ENCODE peak calls at places on chromosomes 16 and 17, in eight cellular contexts. A is AG04450, G is heart left ventricle, K is epithelial cell of proximal tubule, S is colonic mucosa, V is body of pancreas, Y is vagina, W is IMR-90. O is an unnamed sample.
A peak's percentile ranks its signal among the peaks of the same experiment; 100 is the strongest.

GRCh38 chr17:17088511-17089205 is 46.4 kb downstream of the MPRIP start:
- DNase-seq in S (no peak), G (no peak), K (no peak), V (no peak), W (no peak), A (no peak), Y (no peak), O (no peak)

GRCh38 chr16:75494696-75495601 is at the start of gene CHST6:
- DNase-seq in Y (no peak), G (peak; percentile 64), K (no peak), W (no peak), A (no peak), S (peak; percentile 43), V (peak; percentile 38), O (no peak)

GRCh38 chr16:87608400-87608985 is 6.2 kb downstream of the JPH3 start:
- DNase-seq in K (no peak), W (peak; percentile 52), A (peak; percentile 13), G (peak; percentile 67), Y (no peak), V (peak; percentile 62), S (peak; percentile 40), O (no peak)

GRCh38 chr17:3974980-3975379 is 10.7 kb upstream of the ATP2A3 start:
- DNase-seq in A (no peak), S (no peak), K (no peak), W (no peak), G (no peak), V (no peak), Y (no peak), O (no peak)

GRCh38 chr17:61005358-61005757 is 327.7 kb downstream of the BCAS3 start:
- DNase-seq in G (peak; percentile 42), A (no peak), K (no peak), V (no peak), W (no peak), S (no peak), Y (no peak), O (no peak)

GRCh38 chr16:81483970-81484595 is 39.5 kb downstream of the CMIP start:
- DNase-seq in V (no peak), G (peak; percentile 13), K (no peak), S (no peak), W (no peak), Y (no peak), A (no peak), O (no peak)

GRCh38 chr17:11318207-11318606 is 77.2 kb downstream of the SHISA6 start:
- DNase-seq in G (no peak), W (no peak), Y (peak; percentile 46), S (no peak), A (no peak), K (no peak), V (no peak), O (no peak)

GRCh38 chr17:82803185-82803584 is 36.6 kb downstream of the ZNF750 start:
- DNase-seq in W (no peak), S (no peak), G (peak; percentile 11), Y (no peak), K (no peak), V (no peak), A (no peak), O (no peak)

GRCh38 chr17:79789943-79790804 is 6.7 kb downstream of the CBX8 start:
- DNase-seq in S (no peak), W (no peak), Y (no peak), K (no peak), V (peak; percentile 62), G (peak; percentile 45), A (no peak), O (no peak)

GRCh38 chr16:10558746-10559641 is 21.4 kb downstream of the EMP2 start:
- DNase-seq in Y (no peak), S (peak; percentile 43), A (no peak), W (no peak), V (peak; percentile 36), K (no peak), G (peak; percentile 84), O (no peak)

GRCh38 chr16:79049040-79049439 is 551.5 kb downstream of the MAF start:
- DNase-seq in A (no peak), S (no peak), G (no peak), V (no peak), Y (no peak), K (no peak), W (no peak), O (no peak)

GRCh38 chr17:45841883-45842525 is 2.7 kb upstream of the SPPL2C start:
- DNase-seq in S (no peak), V (no peak), A (no peak), G (peak; percentile 1), K (no peak), W (no peak), Y (no peak), O (no peak)

GRCh38 chr16:24635900-24636610 is 93.4 kb upstream of the TNRC6A start:
- DNase-seq in V (peak; percentile 83), A (peak; percentile 86), K (peak; percentile 95), G (peak; percentile 74), Y (no peak), W (peak; percentile 91), S (peak; percentile 61), O (no peak)

GRCh38 chr17:76427457-76428231 is 25.3 kb downstream of the UBE2O start:
- DNase-seq in A (peak; percentile 37), Y (no peak), G (no peak), V (peak; percentile 29), S (no peak), W (peak; percentile 73), K (peak; percentile 59), O (no peak)

GRCh38 chr17:29080323-29080722 is 37.4 kb downstream of the PIPOX start:
- DNase-seq in W (no peak), V (no peak), A (no peak), Y (no peak), K (no peak), S (no peak), G (no peak), O (no peak)

GRCh38 chr17:13495423-13495822 is 106.3 kb downstream of the HS3ST3A1 start:
- DNase-seq in Y (no peak), S (no peak), W (no peak), V (no peak), A (no peak), K (no peak), G (no peak), O (no peak)

GRCh38 chr17:74862108-74862901 is 2.6 kb upstream of the GRIN2C start:
- DNase-seq in S (peak; percentile 56), Y (no peak), W (peak; percentile 9), V (peak; percentile 73), G (peak; percentile 60), K (no peak), A (no peak), O (no peak)

GRCh38 chr16:30076276-30076791 is 540 bp downstream of the PPP4C start:
- DNase-seq in V (no peak), G (peak; percentile 49), K (no peak), S (no peak), W (no peak), A (no peak), Y (no peak), O (no peak)

GRCh38 chr16:79261461-79261860 is 339.1 kb downstream of the MAF start:
- DNase-seq in W (no peak), A (no peak), S (peak; percentile 41), Y (no peak), V (peak; percentile 36), K (peak; percentile 75), G (peak; percentile 57), O (no peak)

GRCh38 chr17:80791758-80792284 is 199.8 kb upstream of the CHMP6 start:
- DNase-seq in W (peak; percentile 100), S (peak; percentile 60), K (peak; percentile 63), G (peak; percentile 75), V (peak; percentile 39), A (peak; percentile 89), Y (no peak), O (no peak)

GRCh38 chr16:49713770-49714169 is 142.1 kb downstream of the ZNF423 start:
- DNase-seq in S (no peak), A (no peak), W (no peak), G (no peak), V (no peak), Y (no peak), K (no peak), O (no peak)

GRCh38 chr17:40563371-40564052 is 1.8 kb downstream of the CCR7 start:
- DNase-seq in W (no peak), V (no peak), Y (no peak), S (no peak), A (no peak), G (no peak), K (no peak), O (peak; percentile 62)

GRCh38 chr16:83215417-83216001 is 588.7 kb downstream of the CDH13 start:
- DNase-seq in G (no peak), A (peak; percentile 1), V (peak; percentile 44), W (peak; percentile 44), Y (no peak), S (peak; percentile 62), K (no peak), O (peak; percentile 15)

DNA sequence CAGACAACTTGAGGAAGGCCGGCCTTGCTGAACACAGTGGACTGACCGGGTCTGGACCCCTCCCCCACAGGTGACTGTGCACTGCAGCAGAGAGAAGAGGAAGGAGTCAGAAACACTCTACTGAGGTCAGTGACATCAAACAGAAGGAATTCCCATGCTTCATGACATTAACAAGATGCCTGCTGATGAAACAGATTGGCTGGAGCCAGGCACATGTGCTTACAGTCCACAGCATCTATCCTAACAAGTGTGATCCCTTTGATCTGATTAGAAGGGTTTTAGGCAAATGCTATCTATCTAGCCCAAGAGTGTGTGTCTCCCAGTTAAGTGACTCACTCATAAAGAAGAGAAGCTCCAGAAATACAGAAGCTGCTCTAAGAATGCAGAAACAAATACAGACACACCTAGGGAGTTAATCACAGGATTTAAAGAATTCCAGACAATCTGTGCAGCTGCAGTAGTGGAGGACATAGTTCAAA is 90.2 kb downstream of the SYCE1L start:
- DNase-seq in V (no peak), K (peak; percentile 74), A (no peak), G (no peak), Y (no peak), W (peak; percentile 73), S (no peak), O (no peak)
- TF ChIP-seq CTCF in V (no peak), K (no peak), A (no peak), G (no peak), Y (no peak), W (no peak), S (no peak), O (no peak)

DNA sequence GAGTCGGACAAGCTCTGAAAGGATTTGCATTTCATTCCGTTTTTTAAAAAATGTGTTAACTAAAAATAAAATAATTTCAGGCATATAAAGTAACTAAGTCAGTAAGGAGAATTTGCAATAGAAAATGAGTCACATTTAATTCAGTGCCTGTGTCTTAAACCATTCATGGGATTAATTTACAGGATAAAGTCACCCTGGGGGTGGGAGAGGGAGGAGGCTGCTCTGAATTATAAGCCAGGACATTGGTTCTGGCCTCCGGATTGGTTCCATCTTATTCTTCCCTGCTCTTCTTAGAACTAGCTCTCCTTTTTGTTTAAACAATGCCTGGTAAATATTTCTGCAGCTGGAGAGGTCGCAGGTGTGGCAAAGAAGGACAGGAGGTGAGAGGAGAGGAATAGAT is 319.1 kb downstream of the PHKB start:
- DNase-seq in Y (no peak), S (no peak), G (no peak), V (no peak), K (no peak), W (no peak), A (no peak), O (no peak)
- H3K4me3 ChIP-seq in Y (no peak overlapping the region), S (no peak overlapping the region), G (no peak overlapping the region), V (no peak overlapping the region), K (no peak overlapping the region), W (no peak overlapping the region), A (no peak overlapping the region), O (no peak overlapping the region)

GRCh38 chr17:46876353-46876887 is 25.0 kb downstream of the WNT9B start:
- DNase-seq in G (no peak), S (peak; percentile 68), V (peak; percentile 94), A (no peak), Y (no peak), W (no peak), K (no peak), O (no peak)
- TF ChIP-seq CTCF in G (no peak), S (peak; percentile 53), V (peak; percentile 98), A (peak; percentile 14), Y (no peak), W (no peak), K (peak; percentile 36), O (peak; percentile 76)

GRCh38 chr16:57260294-57260929 is 15.4 kb downstream of the ARL2BP start:
- DNase-seq in K (no peak), G (no peak), A (peak; percentile 50), V (no peak), S (no peak), W (peak; percentile 82), Y (no peak), O (no peak)
- H3K4me3 ChIP-seq in K (no peak overlapping the region), G (no peak overlapping the region), A (peak overlapping the region; percentile 4), V (no peak overlapping the region), S (no peak overlapping the region), W (no peak overlapping the region), Y (no peak overlapping the region), O (no peak overlapping the region)